ENCODE peak calls at places on chromosomes 16 and 17, in ten cellular contexts. E is H9; O is brain microvascular endothelial cell; P is B cell; Y is GM23338; S is activated CD8-positive, alpha-beta T cell treated with anti-CD3 and anti-CD28 coated beads for 36 hours; F is mammary epithelial cell; X is RWPE1; D is GM20000; G is hepatocyte. U is an unnamed sample.

GRCh38 chr16:21301168-21301894 is 23.2 kb upstream of the CRYM start:
- DNase-seq in E (peak; percentile 86), F (peak; percentile 91), P (peak; percentile 68), O (peak; percentile 43), X (peak; percentile 91), D (peak; percentile 89), G (peak; percentile 85), Y (peak; percentile 81), S (peak; percentile 57), U (peak; percentile 92)

GRCh38 chr17:2083613-2084128 is 28.8 kb downstream of the HIC1 start:
- DNase-seq in S (no peak), P (no peak), O (no peak), Y (no peak), G (peak; percentile 76), E (no peak), D (peak; percentile 75), X (no peak), F (no peak), U (peak; percentile 5)

GRCh38 chr16:2212362-2213324 is 2.0 kb upstream of the BRICD5 start:
- DNase-seq in D (no peak), O (no peak), F (peak; percentile 36), Y (no peak), E (no peak), X (no peak), S (no peak), P (no peak), G (no peak), U (peak; percentile 53)

GRCh38 chr16:55559233-55559632 is 7.3 kb upstream of the CAPNS2 start:
- DNase-seq in P (no peak), G (peak; percentile 10), E (no peak), Y (no peak), S (no peak), X (no peak), F (peak; percentile 60), O (no peak), D (no peak), U (no peak)

GRCh38 chr17:15482476-15482875 is 15.1 kb upstream of the CDRT4 start:
- DNase-seq in X (no peak), O (no peak), G (no peak), S (no peak), F (no peak), D (no peak), P (no peak), E (no peak), Y (no peak), U (no peak)

GRCh38 chr16:75088226-75088625 is 28.4 kb downstream of the LDHD start:
- DNase-seq in F (no peak), Y (no peak), D (no peak), E (no peak), S (no peak), P (no peak), X (no peak), O (no peak), G (no peak), U (no peak)

GRCh38 chr16:2779151-2779920 is 2.3 kb upstream of the ELOB start:
- DNase-seq in F (no peak), G (no peak), S (peak; percentile 4), E (peak; percentile 33), P (peak; percentile 25), D (no peak), X (no peak), Y (no peak), O (no peak), U (no peak)

GRCh38 chr17:17098426-17099035 is 56.3 kb downstream of the MPRIP start:
- DNase-seq in X (no peak), Y (no peak), S (no peak), G (peak; percentile 49), E (no peak), O (no peak), D (no peak), F (no peak), P (no peak), U (no peak)

GRCh38 chr16:2086136-2086742 is 38.5 kb downstream of the TSC2 start:
- DNase-seq in O (no peak), S (no peak), G (no peak), F (no peak), P (no peak), E (no peak), X (no peak), Y (no peak), D (no peak), U (no peak)

GRCh38 chr17:48491527-48492273 is 39.1 kb downstream of the HOXB1 start:
- DNase-seq in F (no peak), S (peak; percentile 16), D (peak; percentile 39), Y (no peak), P (no peak), G (no peak), E (no peak), X (no peak), O (no peak), U (no peak)

GRCh38 chr17:48492401-48493298 is 38.2 kb downstream of the HOXB1 start:
- DNase-seq in G (peak; percentile 81), S (peak; percentile 70), O (no peak), F (peak; percentile 56), Y (peak; percentile 72), P (peak; percentile 52), E (peak; percentile 69), D (peak; percentile 84), X (peak; percentile 60), U (peak; percentile 90)

GRCh38 chr17:48497103-48497502 is 33.7 kb downstream of the HOXB1 start:
- DNase-seq in D (no peak), X (no peak), O (no peak), G (no peak), S (no peak), P (no peak), F (peak; percentile 63), Y (no peak), E (no peak), U (no peak)

GRCh38 chr17:48490391-48491026 is 40.3 kb downstream of the HOXB1 start:
- DNase-seq in Y (no peak), P (no peak), O (no peak), F (no peak), X (no peak), E (no peak), D (no peak), S (no peak), G (no peak), U (no peak)

DNA sequence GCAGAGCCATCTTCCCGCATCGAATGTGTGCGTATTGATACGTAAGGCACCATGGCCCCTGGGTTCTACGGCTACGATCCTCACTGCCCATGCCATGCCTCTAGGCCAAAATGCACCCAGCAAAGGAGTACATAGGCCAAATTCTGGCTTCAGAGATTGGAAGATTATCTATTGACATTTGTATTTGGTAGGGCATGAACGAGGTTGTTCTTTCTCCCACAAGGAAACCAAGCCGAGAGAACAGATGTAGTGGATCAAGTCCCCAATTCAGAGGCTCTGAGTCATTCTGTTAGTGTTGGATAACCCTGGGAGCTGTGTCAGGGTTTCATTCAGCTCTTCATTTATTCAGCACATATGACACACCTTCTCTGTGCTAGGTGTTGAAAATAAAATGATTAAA is 36.5 kb downstream of the HOXB1 start:
- DNase-seq in G (no peak), F (peak; percentile 82), E (no peak), P (no peak), O (no peak), Y (no peak), X (no peak), S (no peak), D (no peak), U (no peak)
- TF ChIP-seq CTCF in G (no peak), F (no peak), E (no peak), P (no peak), O (no peak), Y (no peak), X (no peak), S (no peak), D (no peak), U (no peak)

GRCh38 chr16:30585022-30585399 is 486 bp downstream of the ZNF785 start:
- DNase-seq in F (no peak), E (peak; percentile 57), P (no peak), D (peak; percentile 53), Y (peak; percentile 70), S (peak; percentile 44), G (peak; percentile 21), O (peak; percentile 3), X (no peak), U (no peak)

GRCh38 chr16:30588651-30589050 is 3.2 kb upstream of the ZNF785 start:
- DNase-seq in Y (no peak), S (no peak), E (no peak), G (no peak), X (no peak), O (no peak), D (no peak), F (no peak), P (no peak), U (no peak)

GRCh38 chr16:30581462-30581861 is 4.0 kb downstream of the ZNF785 start:
- DNase-seq in G (no peak), F (no peak), S (no peak), X (no peak), O (no peak), E (no peak), P (no peak), D (no peak), Y (no peak), U (no peak)

GRCh38 chr16:30582611-30583340 is 2.7 kb downstream of the ZNF785 start:
- DNase-seq in X (no peak), S (no peak), E (peak; percentile 35), Y (no peak), O (no peak), G (no peak), P (no peak), D (no peak), F (no peak), U (no peak)

GRCh38 chr16:30585400-30586191 is at the start of gene ZNF785:
- DNase-seq in P (peak; percentile 94), S (peak; percentile 97), Y (peak; percentile 99), D (peak; percentile 98), E (peak; percentile 99), F (peak; percentile 99), G (peak; percentile 97), X (peak; percentile 99), O (peak; percentile 98), U (peak; percentile 98)
- TF ChIP-seq CTCF in P (no peak), S (no peak), Y (peak; percentile 23), D (no peak), E (no peak), F (peak; percentile 30), G (no peak), X (no peak), O (peak; percentile 8), U (peak; percentile 36)

GRCh38 chr17:3907483-3908216 is 8.6 kb downstream of the P2RX1 start:
- DNase-seq in D (no peak), X (no peak), O (no peak), S (peak; percentile 28), E (peak; percentile 79), F (no peak), P (no peak), G (no peak), Y (no peak), U (no peak)
- TF ChIP-seq CTCF in D (peak; percentile 30), X (no peak), O (peak; percentile 43), S (peak; percentile 25), E (peak; percentile 62), F (peak; percentile 49), P (no peak), G (peak; percentile 35), Y (peak; percentile 90), U (no peak)

DNA sequence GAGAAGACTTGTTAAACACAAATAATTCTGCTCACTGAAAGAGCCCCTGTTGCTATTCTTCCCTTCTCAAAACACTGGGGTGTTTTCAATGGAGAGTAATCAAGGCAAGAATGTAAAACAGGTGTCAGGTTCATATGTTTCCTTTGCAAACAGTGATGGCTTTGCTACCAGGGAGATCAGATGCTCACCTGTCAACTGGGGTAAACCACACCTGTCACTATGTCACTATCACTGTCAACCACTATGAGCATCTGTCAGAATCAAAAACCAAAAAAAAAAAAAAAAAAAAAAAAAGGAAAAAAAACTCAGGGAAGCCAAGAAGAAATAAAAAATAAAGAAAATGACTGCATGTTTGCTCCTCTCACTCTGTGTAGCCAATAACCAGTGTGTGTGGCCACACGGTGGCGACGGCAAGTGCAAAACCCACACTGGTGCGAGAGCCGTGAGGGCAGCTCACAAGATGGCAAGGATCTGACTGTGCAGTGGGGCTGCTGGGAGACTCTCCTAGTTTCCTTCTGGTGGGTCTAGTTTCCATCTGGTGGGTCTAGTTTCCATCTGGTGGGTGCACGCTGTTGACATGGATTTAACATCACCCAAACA is 22.7 kb downstream of the USP22 start:
- DNase-seq in O (no peak), Y (peak; percentile 44), X (no peak), D (peak; percentile 48), G (no peak), P (peak; percentile 70), E (no peak), F (no peak), S (peak; percentile 60), U (peak; percentile 13)
- TF ChIP-seq CTCF in O (peak; percentile 61), Y (peak; percentile 59), X (no peak), D (peak; percentile 32), G (peak; percentile 31), P (peak; percentile 48), E (peak; percentile 59), F (peak; percentile 32), S (peak; percentile 19), U (no peak)

U was measured in Calu3.